ENCODE peak calls at places on chromosome 1, in six cellular contexts. G is non-pigmented ciliary epithelial cell; R is HT-29; P is naive thymus-derived CD8-positive, alpha-beta T cell; S is AG09319; F is AG08396. Y is an unnamed sample.
A peak's percentile ranks its signal among the peaks of the same experiment; 100 is the strongest.

GRCh38 chr1:53137729-53138128 is 4.7 kb downstream of the SLC1A7 start:
- DNase-seq in G (no peak), R (peak; percentile 29), P (no peak), S (no peak), F (no peak), Y (no peak)

GRCh38 chr1:33455537-33456301 is 16.7 kb upstream of the ZSCAN20 start:
- DNase-seq in G (peak; percentile 70), R (peak; percentile 70), P (peak; percentile 39), S (peak; percentile 78), F (peak; percentile 75), Y (peak; percentile 96)

GRCh38 chr1:26412180-26412840 is 1.7 kb downstream of the LIN28A start:
- DNase-seq in G (no peak), R (no peak), P (no peak), S (no peak), F (no peak), Y (no peak)

GRCh38 chr1:212600980-212601379 is 7.6 kb upstream of the ATF3 start:
- DNase-seq in G (no peak), R (no peak), P (no peak), S (peak; percentile 59), F (no peak), Y (no peak)

GRCh38 chr1:158711098-158711497 is 9.4 kb downstream of the OR6K3 start:
- DNase-seq in G (no peak), R (no peak), P (no peak), S (no peak), F (no peak), Y (no peak)

GRCh38 chr1:109769335-109770078 is 5.8 kb upstream of the EPS8L3 start:
- DNase-seq in G (peak; percentile 79), R (no peak), P (no peak), S (no peak), F (peak; percentile 81), Y (peak; percentile 84)

GRCh38 chr1:171220551-171221175 is 27.6 kb upstream of the FMO1 start:
- DNase-seq in G (no peak), R (no peak), P (no peak), S (no peak), F (peak; percentile 9), Y (no peak)

GRCh38 chr1:92473781-92474495 is 12.8 kb downstream of the GFI1 start:
- DNase-seq in G (no peak), R (no peak), P (no peak), S (no peak), F (no peak), Y (no peak)

GRCh38 chr1:151476083-151476482 is 16.8 kb upstream of the POGZ start:
- DNase-seq in G (no peak), R (no peak), P (no peak), S (no peak), F (no peak), Y (peak; percentile 11)

GRCh38 chr1:31591425-31592093 is 15.2 kb downstream of the TINAGL1 start:
- DNase-seq in G (no peak), R (peak; percentile 79), P (no peak), S (no peak), F (no peak), Y (peak; percentile 79)

GRCh38 chr1:70509996-70510876 is 99.2 kb downstream of the CTH start:
- DNase-seq in G (peak; percentile 97), R (peak; percentile 74), P (no peak), S (peak; percentile 94), F (peak; percentile 76), Y (peak; percentile 85)